ENCODE peak calls at places on chromosomes 12 and 14, in nine cellular contexts. L is NCI-H1092; O is activated CD8-positive, alpha-beta memory T cell treated with anti-CD3 and anti-CD28 coated beads for 48 hours; S is stimulated activated CD8-positive, alpha-beta memory T cell treated with anti-CD3 and anti-CD28 coated beads, Interleukin-12 subunit alpha, Interleukin-12 subunit beta, amount 100 ng/mL, for 4 hours; Y is progenitor cell of endocrine pancreas; J is NAMALWA; E is activated effector memory CD4-positive, alpha-beta T cell treated with Interleukin-2 at 50 U/mL for 16 hours; H is activated CD4-positive, alpha-beta T cell treated with anti-CD3 and anti-CD28 coated beads for 4 hours; T is GM10248. F is an unnamed sample.

GRCh38 chr12:116919247-116919671 is 8.5 kb downstream of the FBXW8 start:
- DNase-seq in Y (no peak), S (no peak), E (no peak), T (no peak), O (no peak), J (peak; percentile 72), L (peak; percentile 12), H (no peak), F (no peak)

GRCh38 chr14:73237219-73237785 is at the start of gene PAPLN:
- DNase-seq in J (no peak), S (no peak), H (no peak), Y (no peak), E (no peak), O (no peak), L (no peak), T (peak; percentile 60), F (no peak)

GRCh38 chr12:75378354-75378753 is 12.5 kb upstream of the GLIPR1L2 start:
- DNase-seq in S (no peak), E (no peak), Y (no peak), H (no peak), O (no peak), J (no peak), L (no peak), T (no peak), F (no peak)

GRCh38 chr14:53108292-53108937 is 44.7 kb downstream of the DDHD1 start:
- DNase-seq in H (no peak), S (no peak), L (no peak), T (no peak), Y (no peak), J (peak; percentile 13), O (no peak), E (no peak), F (no peak)

GRCh38 chr12:55970775-55971174 is 3.1 kb upstream of the RAB5B start:
- DNase-seq in T (no peak), Y (no peak), S (no peak), H (no peak), E (no peak), J (no peak), L (no peak), O (no peak), F (no peak)

GRCh38 chr12:92136883-92137582 is 8.6 kb downstream of the BTG1 start:
- DNase-seq in T (no peak), E (no peak), H (no peak), L (no peak), O (no peak), J (peak; percentile 10), Y (no peak), S (no peak), F (peak; percentile 56)

GRCh38 chr12:87816186-87816585 is 213.0 kb downstream of the C12orf50 start:
- DNase-seq in S (no peak), O (no peak), T (no peak), L (no peak), Y (no peak), E (no peak), J (no peak), H (no peak), F (no peak)

GRCh38 chr14:28515571-28515970 is 251.0 kb upstream of the FOXG1 start:
- DNase-seq in O (no peak), T (no peak), J (no peak), H (no peak), Y (no peak), E (no peak), S (no peak), L (no peak), F (no peak)

GRCh38 chr14:65588426-65589140 is 176.1 kb downstream of the FUT8 start:
- DNase-seq in L (no peak), H (no peak), E (no peak), S (no peak), Y (no peak), T (no peak), O (no peak), J (no peak), F (no peak)

GRCh38 chr14:64918216-64918615 is 4.0 kb downstream of the CHURC1 start:
- DNase-seq in S (no peak), T (no peak), Y (no peak), J (no peak), H (no peak), E (no peak), L (no peak), O (no peak), F (no peak)

GRCh38 chr14:90383731-90384542 is 12.9 kb upstream of the CALM1 start:
- DNase-seq in H (peak; percentile 46), Y (peak; percentile 45), J (no peak), T (no peak), S (peak; percentile 29), O (peak; percentile 31), E (peak; percentile 73), L (peak; percentile 73), F (no peak)

GRCh38 chr12:503111-503761 is 43.5 kb downstream of the B4GALNT3 start:
- DNase-seq in S (no peak), E (no peak), Y (peak; percentile 35), L (no peak), O (no peak), T (no peak), J (no peak), H (no peak), F (no peak)

GRCh38 chr12:57632898-57633825 is at the start of gene B4GALNT1:
- DNase-seq in J (peak; percentile 85), S (peak; percentile 53), E (peak; percentile 49), T (peak; percentile 85), O (no peak), L (peak; percentile 41), Y (peak; percentile 65), H (peak; percentile 65), F (no peak)

GRCh38 chr14:69887740-69888657 is 8.8 kb downstream of the SMOC1 start:
- DNase-seq in Y (no peak), O (no peak), T (no peak), E (no peak), S (no peak), H (no peak), L (no peak), J (no peak), F (no peak)

GRCh38 chr14:74836251-74836957 is 39.5 kb downstream of the PROX2 start:
- DNase-seq in O (no peak), T (no peak), J (no peak), L (no peak), H (no peak), E (no peak), Y (no peak), S (no peak), F (no peak)

GRCh38 chr12:12046401-12046800 is 24.3 kb upstream of the BCL2L14 start:
- DNase-seq in L (no peak), J (no peak), O (no peak), Y (no peak), S (no peak), E (no peak), H (no peak), T (no peak), F (no peak)

GRCh38 chr12:72102150-72102549 is 163.5 kb downstream of the TPH2 start:
- DNase-seq in L (no peak), T (no peak), O (no peak), J (no peak), H (no peak), S (no peak), Y (no peak), E (no peak), F (no peak)

GRCh38 chr12:53006810-53007742 is 820 bp downstream of the EIF4B start:
- DNase-seq in L (peak; percentile 23), E (peak; percentile 60), O (peak; percentile 52), H (peak; percentile 81), T (peak; percentile 78), Y (peak; percentile 48), J (peak; percentile 94), S (peak; percentile 66), F (no peak)